ENCODE peak calls at places on chromosomes 13 and 19, in eight cellular contexts. G is NCI-H345; V is CD4-positive, alpha-beta T cell; R is pancreas; S is NCI-H1105 treated with DMSO at 0.1 percent for 48 hours; F is osteocyte; K is COR-L47; N is AG04450. I is an unnamed sample.

GRCh38 chr13:68727165-68727564 is 1380.5 kb upstream of the ATXN8OS start:
- DNase-seq in F (no peak), V (no peak), G (no peak), R (no peak), N (no peak), K (no peak), S (peak; percentile 23), I (no peak)

GRCh38 chr13:97574926-97575325 is 141.0 kb downstream of the RAP2A start:
- DNase-seq in K (no peak), R (no peak), S (no peak), V (no peak), F (no peak), G (peak; percentile 2), N (peak; percentile 23), I (peak; percentile 39)

GRCh38 chr19:13764821-13765394 is 586 bp downstream of the MRI1 start:
- DNase-seq in N (no peak), V (no peak), K (no peak), R (peak; percentile 85), G (no peak), F (no peak), S (no peak), I (no peak)

GRCh38 chr19:3282564-3282963 is 58.1 kb downstream of the CELF5 start:
- DNase-seq in F (no peak), K (no peak), R (no peak), N (no peak), S (no peak), V (no peak), G (no peak), I (no peak)

GRCh38 chr19:47028372-47028672 is 8.7 kb downstream of the NPAS1 start:
- DNase-seq in F (no peak), G (no peak), V (no peak), N (no peak), R (no peak), S (peak; percentile 49), K (peak; percentile 36), I (no peak)

GRCh38 chr19:46226438-46226973 is 3.0 kb upstream of the IGFL1 start:
- DNase-seq in V (no peak), K (no peak), R (no peak), N (no peak), S (no peak), G (no peak), F (no peak), I (no peak)

GRCh38 chr13:112968380-112968909 is 569 bp upstream of the MCF2L start:
- DNase-seq in K (peak; percentile 91), R (peak; percentile 93), S (peak; percentile 89), G (peak; percentile 87), N (no peak), V (peak; percentile 33), F (no peak), I (peak; percentile 81)

GRCh38 chr19:7679017-7679720 is 1.5 kb upstream of the TRAPPC5 start:
- DNase-seq in N (no peak), F (no peak), S (peak; percentile 15), G (peak; percentile 49), R (no peak), V (peak; percentile 68), K (peak; percentile 59), I (no peak)

GRCh38 chr19:45645631-45646344 is 6.6 kb upstream of the EML2 start:
- DNase-seq in K (peak; percentile 75), V (peak; percentile 54), S (peak; percentile 71), F (peak; percentile 91), G (peak; percentile 90), R (peak; percentile 89), N (peak; percentile 62), I (peak; percentile 83)

I was measured in mucosa of descending colon.